ENCODE peak calls at places on chromosomes 13 and 19, in eight cellular contexts. P is effector memory CD4-positive, alpha-beta T cell; W is left ventricle myocardium inferior; X is tibial nerve; S is HAP-1; Y is thyroid gland; V is GM23248; K is cardiac muscle cell. B is an unnamed sample. For H3K4me1, the result is how much of the 10 kb centered on the place peaks cover.

GRCh38 chr19:3358392-3358918 is 7.9 kb upstream of the NFIC start:
- DNase-seq in P (no peak), W (no peak), X (no peak), S (no peak), Y (peak), V (no peak), K (no peak), B (no peak)

GRCh38 chr13:31031482-31031881 is 99.0 kb downstream of the TEX26 start:
- DNase-seq in P (no peak), W (no peak), X (no peak), S (no peak), Y (no peak), V (no peak), K (no peak), B (no peak)

GRCh38 chr13:43357435-43358065 is 334.2 kb downstream of the DNAJC15 start:
- DNase-seq in P (no peak), W (peak), X (no peak), S (no peak), Y (no peak), V (no peak), K (peak), B (no peak)

GRCh38 chr19:54551293-54551692 is 22.3 kb upstream of the LILRA2 start:
- DNase-seq in P (no peak), W (no peak), X (no peak), S (no peak), Y (no peak), V (no peak), K (no peak), B (no peak)

GRCh38 chr19:31408460-31409124 is 59.4 kb upstream of the TSHZ3 start:
- DNase-seq in P (no peak), W (no peak), X (no peak), S (no peak), Y (no peak), V (peak), K (no peak), B (no peak)

GRCh38 chr19:28468701-28469459 is 744.1 kb downstream of the UQCRFS1 start:
- DNase-seq in P (no peak), W (no peak), X (no peak), S (no peak), Y (no peak), V (peak), K (no peak), B (peak)

GRCh38 chr19:55494172-55494761 is 6.0 kb downstream of the SSC5D start:
- DNase-seq in P (no peak), W (peak), X (no peak), S (no peak), Y (no peak), V (no peak), K (no peak), B (no peak)

GRCh38 chr19:49988433-49988832 is 27.5 kb upstream of the SIGLEC11 start:
- DNase-seq in P (no peak), W (no peak), X (no peak), S (no peak), Y (no peak), V (peak), K (no peak), B (no peak)

GRCh38 chr19:43774103-43774939 is 6.5 kb downstream of the KCNN4 start:
- DNase-seq in P (no peak), W (peak), X (no peak), S (no peak), Y (peak), V (peak), K (peak), B (peak)

GRCh38 chr19:29967623-29968022 is 25.6 kb downstream of the URI1 start:
- DNase-seq in P (no peak), W (no peak), X (no peak), S (no peak), Y (peak), V (peak), K (no peak), B (no peak)

GRCh38 chr19:32691952-32692726 is 518 bp downstream of the NUDT19 start:
- DNase-seq in P (peak), W (peak), X (no peak), S (no peak), Y (peak), V (peak), K (no peak), B (peak)

GRCh38 chr19:43820098-43820860 is 6.8 kb upstream of the ZNF283 start:
- DNase-seq in P (no peak), W (peak), X (no peak), S (no peak), Y (peak), V (peak), K (no peak), B (peak)

GRCh38 chr19:45509692-45510015 is 2.4 kb downstream of the VASP start:
- DNase-seq in P (no peak), W (no peak), X (no peak), S (no peak), Y (no peak), V (no peak), K (no peak), B (no peak)

GRCh38 chr19:18945297-18945696 is 4.3 kb upstream of the HOMER3 start:
- DNase-seq in P (no peak), W (no peak), X (no peak), S (no peak), Y (no peak), V (no peak), K (no peak), B (no peak)

GRCh38 chr19:58274771-58275199 is 4.0 kb upstream of the ZNF8 start:
- DNase-seq in P (no peak), W (no peak), X (no peak), S (no peak), Y (no peak), V (peak), K (no peak), B (no peak)

GRCh38 chr19:1747285-1748114 is 5.8 kb upstream of the ONECUT3 start:
- DNase-seq in P (peak), W (no peak), X (no peak), S (no peak), Y (no peak), V (peak), K (no peak), B (peak)

GRCh38 chr19:12749938-12750521 is 1.6 kb upstream of the BEST2 start:
- DNase-seq in P (no peak), W (no peak), X (no peak), S (no peak), Y (no peak), V (peak), K (no peak), B (peak)

GRCh38 chr13:75415720-75416119 is 66.2 kb downstream of the TBC1D4 start:
- DNase-seq in P (no peak), W (no peak), X (no peak), S (no peak), Y (no peak), V (peak), K (no peak), B (no peak)

GRCh38 chr19:7545904-7546303 is 10.4 kb downstream of the PNPLA6 start:
- DNase-seq in P (no peak), W (no peak), X (no peak), S (no peak), Y (no peak), V (no peak), K (no peak), B (no peak)

GRCh38 chr19:44869728-44870470 is 21.2 kb upstream of the TOMM40 start:
- DNase-seq in P (no peak), W (no peak), X (no peak), S (no peak), Y (no peak), V (peak), K (no peak), B (no peak)

GRCh38 chr13:99422556-99423220 is 78.6 kb upstream of the TM9SF2 start:
- DNase-seq in P (no peak), W (no peak), X (no peak), S (no peak), Y (no peak), V (no peak), K (no peak), B (no peak)
- H3K4me1 ChIP-seq in P (under half), W (under half), X (under half), S (under half), Y (under half), V (under half), K (under half), B (under half)

DNA sequence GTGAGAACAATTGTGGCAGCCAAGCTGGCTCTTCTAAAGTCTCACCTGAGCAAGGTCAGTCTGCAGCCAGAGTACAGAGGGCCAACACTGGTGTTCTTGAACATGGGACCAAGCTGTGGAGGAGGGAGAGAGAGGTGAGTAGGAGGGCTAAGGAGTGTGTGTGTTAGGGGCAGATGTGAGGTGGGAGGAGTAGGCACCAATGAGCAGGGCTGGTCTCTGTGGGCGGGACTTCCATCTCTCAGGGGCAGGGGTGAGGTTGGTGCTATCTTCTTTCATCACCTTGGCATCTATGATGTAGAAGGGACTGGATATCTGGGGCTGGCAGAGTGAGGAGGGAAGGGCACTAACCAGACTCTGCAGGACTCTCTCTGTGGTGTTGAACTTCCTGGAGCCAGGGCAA is 72.4 kb downstream of the MBD3L1 start:
- DNase-seq in P (no peak), W (no peak), X (no peak), S (no peak), Y (no peak), V (no peak), K (no peak), B (no peak)
- H3K4me1 ChIP-seq in P (under half), W (under half), X (under half), S (under half), Y (under half), V (under half), K (under half), B (under half)

GRCh38 chr19:47778089-47778953 is at the start of gene SELENOW:
- DNase-seq in P (peak), W (peak), X (peak), S (peak), Y (peak), V (peak), K (peak), B (peak)

GRCh38 chr19:47778954-47779351 is 450 bp downstream of the SELENOW start:
- DNase-seq in P (no peak), W (peak), X (no peak), S (no peak), Y (peak), V (peak), K (peak), B (no peak)

GRCh38 chr19:47779524-47780214 is 1.2 kb downstream of the SELENOW start:
- DNase-seq in P (no peak), W (peak), X (peak), S (no peak), Y (peak), V (peak), K (peak), B (no peak)

GRCh38 chr19:47780215-47780551 is 1.7 kb downstream of the SELENOW start:
- DNase-seq in P (no peak), W (no peak), X (no peak), S (no peak), Y (no peak), V (no peak), K (no peak), B (no peak)

DNA sequence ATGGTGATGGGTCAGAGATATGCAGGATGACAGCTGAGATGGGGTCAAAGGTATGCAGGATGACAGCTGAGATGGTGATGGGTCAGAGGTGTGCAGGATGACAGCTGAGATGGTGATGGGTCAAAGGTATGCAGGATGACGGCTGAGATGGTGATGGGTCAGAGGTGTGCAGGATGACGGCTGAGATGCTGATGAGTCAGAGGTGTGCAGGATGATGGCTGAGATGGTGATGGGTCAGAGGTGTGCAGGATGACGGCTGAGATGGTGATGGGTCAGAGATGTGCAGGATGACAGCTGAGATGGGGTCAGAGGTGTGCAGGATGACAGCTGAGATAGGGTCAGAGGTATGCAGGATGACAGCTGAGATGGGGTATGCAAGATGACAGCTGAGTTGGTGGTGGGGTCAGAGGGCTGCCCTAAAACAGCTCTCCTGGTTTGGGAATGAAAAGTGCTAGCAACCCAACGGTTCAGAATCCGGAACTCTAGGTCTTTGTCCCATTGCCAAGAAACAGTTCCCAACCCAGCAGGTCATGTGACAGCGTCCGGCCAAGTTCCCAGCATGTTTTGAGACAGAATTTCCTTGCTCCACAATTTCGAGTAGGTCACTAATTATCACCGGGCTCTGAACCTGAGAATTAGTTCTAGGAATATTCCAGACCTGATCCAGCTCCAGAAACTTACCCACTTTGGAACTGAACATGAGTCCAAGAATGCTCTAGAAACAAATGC is 3.3 kb downstream of the SELENOW start:
- DNase-seq in P (no peak), W (peak), X (peak), S (no peak), Y (no peak), V (peak), K (no peak), B (no peak)
- H3K4me1 ChIP-seq in P (under half), W (half or more), X (under half), S (under half), Y (under half), V (under half), K (under half), B (under half)

GRCh38 chr13:27450921-27451461 is 627 bp upstream of the MTIF3 start:
- DNase-seq in P (no peak), W (peak), X (no peak), S (no peak), Y (peak), V (peak), K (peak), B (peak)

GRCh38 chr13:27449936-27450828 is at the start of gene MTIF3:
- DNase-seq in P (peak), W (peak), X (peak), S (peak), Y (peak), V (peak), K (peak), B (peak)

GRCh38 chr13:27446986-27447583 is 3.3 kb downstream of the MTIF3 start:
- DNase-seq in P (no peak), W (no peak), X (no peak), S (no peak), Y (no peak), V (no peak), K (no peak), B (no peak)

GRCh38 chr13:27448308-27448707 is 2.1 kb downstream of the MTIF3 start:
- DNase-seq in P (no peak), W (no peak), X (no peak), S (no peak), Y (no peak), V (no peak), K (no peak), B (no peak)

GRCh38 chr13:27449081-27449603 is 1.2 kb downstream of the MTIF3 start:
- DNase-seq in P (no peak), W (no peak), X (no peak), S (peak), Y (no peak), V (no peak), K (no peak), B (peak)
- H3K4me1 ChIP-seq in P (under half), W (half or more), X (under half), S (under half), Y (under half), V (under half), K (under half), B (under half)

GRCh38 chr19:52522555-52522954 is 4.9 kb upstream of the ZNF808 start:
- DNase-seq in P (no peak), W (no peak), X (no peak), S (no peak), Y (no peak), V (no peak), K (no peak), B (peak)

GRCh38 chr19:52524086-52524485 is 3.4 kb upstream of the ZNF808 start:
- DNase-seq in P (no peak), W (no peak), X (no peak), S (no peak), Y (no peak), V (no peak), K (no peak), B (no peak)

GRCh38 chr19:52527134-52527953 is at the start of gene ZNF808:
- DNase-seq in P (peak), W (peak), X (peak), S (peak), Y (peak), V (peak), K (peak), B (peak)

GRCh38 chr19:52532480-52532879 is 5.0 kb downstream of the ZNF808 start:
- DNase-seq in P (no peak), W (no peak), X (no peak), S (no peak), Y (no peak), V (no peak), K (no peak), B (no peak)

DNA sequence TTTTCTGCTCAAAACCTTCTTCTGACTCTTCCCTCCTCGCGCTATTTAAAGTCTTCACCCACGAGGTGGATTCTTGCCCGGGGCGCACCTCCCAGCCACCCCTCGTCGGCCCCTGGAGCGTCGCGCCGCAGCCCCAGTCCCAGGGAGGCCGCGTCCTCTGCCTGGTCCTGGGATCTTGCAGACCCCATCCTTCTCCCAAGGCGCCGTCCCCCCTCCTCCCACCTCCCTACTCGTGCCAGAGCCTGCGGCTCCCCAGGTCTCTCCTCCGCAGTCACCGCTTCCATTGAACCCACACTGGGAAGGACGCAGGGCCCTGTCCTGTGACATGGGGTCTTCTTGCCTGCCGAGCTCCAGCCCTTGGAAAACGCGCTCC is 472 bp downstream of the ZNF808 start:
- DNase-seq in P (no peak), W (no peak), X (no peak), S (no peak), Y (peak), V (peak), K (peak), B (peak)
- H3K4me1 ChIP-seq in P (under half), W (under half), X (under half), S (under half), Y (under half), V (under half), K (under half), B (under half)

DNA sequence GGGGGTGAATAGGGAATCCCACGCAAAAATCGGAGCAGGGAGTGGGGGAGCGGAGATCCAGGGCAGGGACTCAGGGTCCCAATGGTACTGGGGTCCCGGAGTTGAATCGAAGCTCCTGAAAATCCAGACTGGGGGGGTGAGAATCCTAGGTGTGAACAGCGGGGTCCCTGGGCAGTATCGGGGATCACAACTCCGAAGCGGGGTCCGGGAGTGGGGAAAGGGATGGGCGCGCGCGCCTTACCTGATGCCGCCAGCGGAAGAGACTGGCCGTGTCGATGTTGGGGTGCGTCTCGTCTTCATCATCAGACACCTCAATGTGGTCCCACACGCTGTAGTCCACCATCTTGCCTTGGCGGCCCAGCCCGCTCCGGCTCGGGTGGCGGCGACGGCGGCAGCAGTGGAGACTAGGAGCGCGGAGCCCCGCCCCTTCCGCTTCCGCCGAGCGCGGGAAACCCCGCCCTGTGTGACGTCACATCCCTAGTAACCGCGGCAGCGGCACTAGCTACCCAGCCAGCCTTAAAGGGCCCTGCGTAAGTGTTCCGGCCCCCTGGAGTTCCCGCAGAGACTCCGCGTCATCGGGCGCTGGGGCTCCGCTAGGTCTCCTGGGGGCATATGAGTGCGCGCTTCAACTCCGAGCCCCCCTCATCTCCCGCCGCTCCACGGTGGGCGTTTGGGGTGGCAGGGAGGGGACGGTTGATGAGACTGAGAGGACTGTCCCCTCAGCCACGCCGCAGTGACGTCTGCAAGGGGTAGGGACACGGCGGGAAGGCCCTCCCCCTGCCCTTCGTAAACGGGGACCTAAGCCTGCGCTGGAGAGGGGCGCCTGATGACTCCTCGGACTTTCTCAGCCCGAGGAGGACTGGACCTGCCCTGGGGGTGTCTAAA is at the start of gene CDC37:
- DNase-seq in P (peak), W (peak), X (peak), S (peak), Y (peak), V (peak), K (peak), B (peak)
- H3K4me1 ChIP-seq in P (half or more), W (half or more), X (under half), S (under half), Y (under half), V (under half), K (under half), B (under half)

GRCh38 chr19:39446365-39447084 is 1.1 kb downstream of the SUPT5H start:
- DNase-seq in P (no peak), W (no peak), X (no peak), S (no peak), Y (no peak), V (no peak), K (no peak), B (no peak)

GRCh38 chr19:39445258-39446071 is at the start of gene SUPT5H:
- DNase-seq in P (peak), W (peak), X (peak), S (peak), Y (peak), V (peak), K (peak), B (peak)

GRCh38 chr19:39444598-39445257 is 654 bp upstream of the SUPT5H start:
- DNase-seq in P (no peak), W (no peak), X (no peak), S (no peak), Y (peak), V (peak), K (peak), B (peak)

GRCh38 chr19:39449116-39449797 is 3.9 kb downstream of the SUPT5H start:
- DNase-seq in P (no peak), W (no peak), X (no peak), S (no peak), Y (no peak), V (no peak), K (no peak), B (no peak)

DNA sequence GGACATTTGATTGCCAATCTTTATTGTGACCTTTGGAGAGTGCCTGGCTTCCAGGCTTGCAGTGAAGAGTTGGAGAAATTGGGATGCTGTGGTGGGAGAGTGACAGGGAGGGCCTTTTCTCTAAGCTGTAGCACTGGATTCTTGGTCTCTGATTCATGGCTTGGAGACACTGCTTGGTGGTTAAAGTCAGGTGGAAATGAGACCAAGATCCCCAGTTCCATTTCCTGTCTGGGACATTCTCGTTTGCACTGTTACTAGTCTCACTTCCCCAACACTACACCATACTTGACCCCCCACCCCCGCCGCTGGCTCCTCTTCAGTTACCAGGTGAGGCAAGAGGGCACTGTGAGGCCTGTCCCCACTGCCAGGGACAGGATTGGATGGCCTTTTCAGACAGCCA is 2.9 kb downstream of the SUPT5H start:
- DNase-seq in P (no peak), W (no peak), X (no peak), S (no peak), Y (no peak), V (peak), K (no peak), B (no peak)
- H3K4me1 ChIP-seq in P (under half), W (half or more), X (under half), S (under half), Y (under half), V (under half), K (under half), B (under half)